ENCODE peak calls at places on chromosome 12, in six cellular contexts. D, K, C, J, X and E are unnamed samples.
A peak's percentile ranks its signal among the peaks of the same experiment; 100 is the strongest.

GRCh38 chr12:13425766-13426165 is 229.2 kb downstream of the EMP1 start:
- DNase-seq in C (no peak), J (peak; percentile 64), D (no peak), X (no peak), K (peak; percentile 33), E (no peak)

GRCh38 chr12:12734054-12734453 is 16.9 kb downstream of the CDKN1B start:
- DNase-seq in J (peak; percentile 66), C (no peak), K (peak; percentile 17), X (peak; percentile 66), D (no peak), E (no peak)

GRCh38 chr12:82682851-82683261 is 3.9 kb upstream of the TMTC2 start:
- DNase-seq in C (no peak), D (no peak), K (no peak), J (no peak), X (peak; percentile 36), E (no peak)

GRCh38 chr12:10718279-10718821 is 4.8 kb downstream of the YBX3 start:
- DNase-seq in J (peak; percentile 92), X (peak; percentile 95), C (no peak), D (no peak), K (no peak), E (no peak)

GRCh38 chr12:88111074-88111652 is 30.7 kb downstream of the CEP290 start:
- DNase-seq in C (no peak), J (peak; percentile 56), K (no peak), X (peak; percentile 71), D (peak; percentile 20), E (no peak)

GRCh38 chr12:67925077-67925476 is 64.2 kb upstream of the IFNG-AS1 start:
- DNase-seq in X (no peak), C (no peak), J (no peak), D (no peak), K (no peak), E (no peak)

GRCh38 chr12:66132408-66132807 is 1.9 kb upstream of the LLPH start:
- DNase-seq in D (no peak), J (peak; percentile 94), X (peak; percentile 35), K (peak; percentile 76), C (no peak), E (no peak)

GRCh38 chr12:113341535-113341934 is 6.6 kb upstream of the SLC8B1 start:
- DNase-seq in J (no peak), K (no peak), C (no peak), X (no peak), D (no peak), E (no peak)

GRCh38 chr12:131795688-131796410 is 32.3 kb upstream of the MMP17 start:
- DNase-seq in J (no peak), K (peak; percentile 78), C (no peak), X (no peak), D (no peak), E (peak; percentile 72)

GRCh38 chr12:4858385-4858784 is 51.3 kb upstream of the KCNA1 start:
- DNase-seq in K (peak; percentile 90), J (no peak), X (no peak), D (no peak), C (no peak), E (no peak)

GRCh38 chr12:20398720-20399119 is 30.4 kb downstream of the PDE3A start:
- DNase-seq in J (no peak), D (no peak), C (no peak), X (no peak), K (no peak), E (no peak)

GRCh38 chr12:130160711-130161231 is 1.5 kb upstream of the FZD10 start:
- DNase-seq in D (no peak), K (peak; percentile 78), J (no peak), X (no peak), C (no peak), E (no peak)

GRCh38 chr12:106861984-106862894 is 87.8 kb downstream of the RIC8B start:
- DNase-seq in C (no peak), K (no peak), D (no peak), J (peak; percentile 90), X (peak; percentile 89), E (no peak)

GRCh38 chr12:50825372-50825838 is 17.3 kb upstream of the TMPRSS12 start:
- DNase-seq in K (no peak), X (peak; percentile 89), D (peak; percentile 25), C (no peak), J (peak; percentile 83), E (no peak)

GRCh38 chr12:50828121-50828520 is 14.6 kb upstream of the TMPRSS12 start:
- DNase-seq in X (no peak), K (no peak), D (no peak), J (no peak), C (no peak), E (no peak)

GRCh38 chr12:50820177-50820576 is 22.5 kb upstream of the TMPRSS12 start:
- DNase-seq in X (no peak), D (no peak), C (no peak), J (no peak), K (no peak), E (no peak)

GRCh38 chr12:50822082-50822481 is 20.6 kb upstream of the TMPRSS12 start:
- DNase-seq in D (no peak), J (no peak), K (no peak), C (no peak), X (no peak), E (no peak)

DNA sequence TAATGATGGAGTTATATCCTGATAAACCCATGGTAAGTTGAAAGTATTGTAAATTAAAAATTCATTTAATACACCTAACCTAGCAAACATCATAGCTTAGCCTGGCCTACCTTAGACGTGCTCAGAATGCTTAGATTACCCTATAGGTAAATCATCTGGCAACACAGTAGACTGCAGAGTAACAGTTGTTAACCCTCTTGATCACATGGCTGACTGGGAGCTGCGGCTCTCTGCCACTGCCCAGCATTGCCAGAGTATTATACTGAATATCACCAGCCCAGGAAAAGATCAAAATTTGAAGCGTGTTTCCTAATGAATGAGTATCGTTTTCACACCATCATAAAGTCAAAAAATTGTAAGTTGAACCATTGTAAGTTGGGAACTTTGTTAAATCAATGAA is 17.8 kb upstream of the TMPRSS12 start:
- DNase-seq in X (no peak), J (no peak), D (no peak), K (no peak), C (no peak), E (no peak)
- H3K4me1 ChIP-seq in X (no peaks in the 10 kb centered on the region), J (peaks cover 2% of the 10 kb centered on the region), D (peaks cover 9% of the 10 kb centered on the region), K (no peaks in the 10 kb centered on the region), C (peaks cover 13% of the 10 kb centered on the region), E (no peaks in the 10 kb centered on the region)

DNA sequence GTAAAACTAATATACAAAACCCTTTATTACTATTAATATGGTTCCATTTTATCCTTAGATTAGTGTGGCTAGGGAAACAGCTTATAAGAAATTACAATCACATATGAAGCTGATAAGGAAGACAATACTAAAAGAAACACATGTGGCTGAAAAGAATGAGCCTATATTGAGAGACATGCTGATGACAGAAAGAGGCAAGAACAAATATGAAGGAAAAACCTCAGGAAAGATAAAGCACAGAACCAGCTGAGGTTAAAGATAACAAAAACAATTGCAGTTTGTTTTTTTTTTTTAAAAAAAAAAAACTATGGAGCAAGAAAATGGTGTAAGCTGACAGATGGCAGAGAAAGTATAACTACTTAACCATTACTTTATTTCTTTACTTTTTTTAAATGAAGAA is 69.2 kb upstream of the OSBPL8 start:
- DNase-seq in C (no peak), D (no peak), J (no peak), K (no peak), X (no peak), E (no peak)
- TF ChIP-seq CTCF in C (no peak), D (no peak), J (no peak), K (no peak), X (no peak), E (no peak)

GRCh38 chr12:96327889-96328288 is 72.3 kb downstream of the CDK17 start:
- DNase-seq in X (no peak), J (no peak), D (no peak), C (no peak), K (no peak), E (no peak)

GRCh38 chr12:96329545-96329944 is 70.7 kb downstream of the CDK17 start:
- DNase-seq in X (no peak), C (no peak), D (no peak), K (no peak), J (no peak), E (no peak)

GRCh38 chr12:96327346-96327745 is 72.9 kb downstream of the CDK17 start:
- DNase-seq in X (no peak), D (no peak), J (no peak), C (no peak), K (no peak), E (no peak)

GRCh38 chr12:96329018-96329417 is 71.2 kb downstream of the CDK17 start:
- DNase-seq in X (no peak), C (no peak), D (no peak), K (no peak), J (no peak), E (no peak)

GRCh38 chr12:96326628-96327227 is 73.5 kb downstream of the CDK17 start:
- DNase-seq in D (no peak), C (no peak), J (no peak), X (no peak), K (no peak), E (no peak)
- H3K4me3 ChIP-seq in D (no peak overlapping the region), C (no peak overlapping the region), J (no peak overlapping the region), X (no peak overlapping the region), K (no peak overlapping the region), E (no peak overlapping the region)

GRCh38 chr12:95671265-95671664 is 119.3 kb downstream of the NTN4 start:
- DNase-seq in X (no peak), K (no peak), D (no peak), C (no peak), J (no peak), E (no peak)
- H3K4me1 ChIP-seq in X (no peaks in the 10 kb centered on the region), K (no peaks in the 10 kb centered on the region), D (peaks cover 20% of the 10 kb centered on the region), C (no peaks in the 10 kb centered on the region), J (peaks cover 2% of the 10 kb centered on the region), E (no peaks in the 10 kb centered on the region)

DNA sequence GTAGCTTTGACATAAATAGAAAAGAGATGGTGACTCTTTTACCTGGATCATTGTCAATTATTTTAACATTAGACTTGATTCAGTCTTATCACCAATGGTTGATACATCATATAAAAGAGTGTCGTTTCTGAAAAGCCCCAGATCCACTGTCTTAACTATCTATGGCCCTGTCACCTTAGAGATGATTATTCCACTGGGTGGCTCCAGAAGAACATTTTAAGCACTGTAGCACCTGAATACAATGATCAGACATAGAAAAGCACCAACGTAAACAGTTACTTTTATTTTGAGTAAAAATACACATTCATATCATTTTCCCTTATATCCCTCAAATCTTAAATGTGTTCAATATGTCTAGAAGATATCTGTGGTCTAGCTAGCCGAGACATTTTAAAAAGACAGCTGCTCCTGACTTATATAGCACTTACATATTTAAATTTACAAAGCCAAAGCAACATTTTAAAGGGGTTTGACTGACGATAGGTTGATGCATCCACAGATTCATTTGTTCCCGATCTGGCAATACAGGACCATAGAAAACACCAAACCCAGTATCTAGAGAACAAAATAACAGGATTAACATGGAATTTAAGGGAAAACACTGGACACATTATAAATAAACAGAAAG is 32.9 kb downstream of the TSPAN8 start:
- DNase-seq in C (no peak), J (no peak), K (no peak), D (no peak), X (no peak), E (no peak)
- TF ChIP-seq CTCF in C (peak; percentile 17), J (no peak), K (no peak), D (no peak), X (no peak), E (no peak)

GRCh38 chr12:51886021-51886710 is 1.7 kb upstream of the ANKRD33 start:
- DNase-seq in K (peak; percentile 69), J (peak; percentile 99), X (peak; percentile 98), C (peak; percentile 70), D (peak; percentile 55), E (no peak)
- H3K4me3 ChIP-seq in K (no peak overlapping the region), J (no peak overlapping the region), X (no peak overlapping the region), C (peak overlapping the region; percentile 3), D (no peak overlapping the region), E (no peak overlapping the region)